ENCODE peak calls at places on chromosomes 3 and 15, in four cellular contexts. H, O, K and Q are unnamed samples.

GRCh38 chr3:122793568-122794416 is at the start of gene HSPBAP1:
- DNase-seq in H (peak; percentile 96), K (peak; percentile 93), O (peak; percentile 96), Q (peak; percentile 93)

GRCh38 chr15:51172190-51172589 is 77.5 kb upstream of the TNFAIP8L3 start:
- DNase-seq in O (no peak), H (no peak), K (no peak), Q (no peak)

GRCh38 chr3:56801597-56802410 is at the start of gene ARHGEF3:
- DNase-seq in O (peak; percentile 91), K (peak; percentile 89), H (peak; percentile 79), Q (peak; percentile 86)

GRCh38 chr15:42087926-42088800 is 6.2 kb downstream of the PLA2G4D start:
- DNase-seq in K (no peak), H (no peak), O (no peak), Q (no peak)

GRCh38 chr15:41124058-41124457 is 8.0 kb upstream of the INO80 start:
- DNase-seq in H (no peak), K (no peak), O (no peak), Q (no peak)

GRCh38 chr3:159640220-159640619 is 348.4 kb upstream of the IL12A start:
- DNase-seq in O (no peak), H (no peak), K (no peak), Q (no peak)

GRCh38 chr3:126510323-126510910 is 7.2 kb downstream of the UROC1 start:
- DNase-seq in K (no peak), H (no peak), O (no peak), Q (no peak)

GRCh38 chr3:191901746-191902145 is 440.8 kb downstream of the PYDC2 start:
- DNase-seq in O (no peak), H (no peak), K (no peak), Q (no peak)

GRCh38 chr15:37490707-37491106 is 390.4 kb upstream of the MEIS2 start:
- DNase-seq in H (no peak), O (no peak), K (no peak), Q (no peak)

GRCh38 chr3:43053291-43053690 is 52.6 kb downstream of the POMGNT2 start:
- DNase-seq in K (no peak), O (no peak), H (no peak), Q (no peak)

GRCh38 chr3:43043793-43044192 is 62.1 kb downstream of the POMGNT2 start:
- DNase-seq in O (no peak), K (no peak), H (no peak), Q (no peak)

GRCh38 chr3:43043071-43043766 is 62.7 kb downstream of the POMGNT2 start:
- DNase-seq in K (no peak), O (no peak), H (no peak), Q (no peak)

GRCh38 chr3:43046583-43046982 is 59.3 kb downstream of the POMGNT2 start:
- DNase-seq in K (no peak), H (no peak), O (no peak), Q (peak; percentile 6)

GRCh38 chr3:43048470-43048869 is 57.4 kb downstream of the POMGNT2 start:
- DNase-seq in K (no peak), H (no peak), O (no peak), Q (no peak)
- H3K9me3 ChIP-seq in K (no peaks in the 10 kb centered on the region), H (no peaks in the 10 kb centered on the region), O (peaks cover 24% of the 10 kb centered on the region), Q (peaks cover 21% of the 10 kb centered on the region)

GRCh38 chr3:188577539-188577938 is 423.6 kb downstream of the LPP start:
- DNase-seq in O (no peak), H (no peak), K (no peak), Q (no peak)
- H3K9me3 ChIP-seq in O (no peaks in the 10 kb centered on the region), H (no peaks in the 10 kb centered on the region), K (no peaks in the 10 kb centered on the region), Q (no peaks in the 10 kb centered on the region)

DNA sequence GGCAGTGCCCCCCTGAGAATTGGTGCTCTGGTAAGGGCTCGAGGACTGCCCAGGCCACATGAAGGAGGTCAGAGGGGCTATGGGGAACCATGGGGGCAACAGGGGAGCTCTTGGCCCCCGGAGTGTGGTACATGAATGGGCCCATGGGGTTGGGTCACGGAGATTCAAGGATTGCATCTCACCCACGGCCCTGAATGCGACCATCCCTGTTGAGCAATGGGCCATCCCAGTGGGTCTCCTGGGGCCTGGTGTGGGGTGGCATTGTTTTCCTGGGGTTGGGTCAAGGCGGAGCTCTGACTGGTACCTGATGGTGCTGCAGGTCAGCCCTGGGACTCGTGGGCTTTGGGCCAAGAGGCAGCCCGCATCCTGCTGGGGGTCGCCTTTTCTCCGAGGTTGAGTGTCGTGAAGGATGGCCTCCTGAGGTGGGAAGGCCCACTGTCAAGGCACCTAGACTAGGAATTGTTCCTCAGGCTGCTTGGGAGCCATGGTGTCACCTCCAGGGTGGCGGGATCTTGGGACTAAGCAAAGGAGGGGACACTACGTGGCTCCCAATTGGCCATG is 198.3 kb downstream of the UBE3A start:
- DNase-seq in K (no peak), O (no peak), H (no peak), Q (no peak)
- H3K9me3 ChIP-seq in K (no peaks in the 10 kb centered on the region), O (peaks cover 55% of the 10 kb centered on the region), H (no peaks in the 10 kb centered on the region), Q (no peaks in the 10 kb centered on the region)

DNA sequence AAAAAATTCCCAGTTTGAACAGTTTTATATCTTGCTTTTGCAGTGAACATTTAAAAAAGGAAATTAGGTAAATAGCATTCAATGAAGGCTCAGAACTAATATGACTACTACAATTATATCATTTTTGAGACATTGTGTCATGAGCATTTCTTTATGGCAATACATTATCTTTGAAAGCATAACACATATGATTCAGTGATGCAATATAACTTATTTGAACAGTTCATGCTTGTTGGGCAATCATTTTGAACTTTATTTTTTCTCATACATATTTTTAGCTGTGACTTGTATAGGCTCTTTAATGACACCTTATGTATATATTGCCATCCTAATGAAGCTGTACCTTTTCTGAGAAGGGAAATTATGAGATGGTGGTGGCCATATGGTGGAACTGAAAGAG is 828.6 kb upstream of the NR2F2 start:
- DNase-seq in O (no peak), K (no peak), H (no peak), Q (no peak)
- H3K9me3 ChIP-seq in O (no peaks in the 10 kb centered on the region), K (no peaks in the 10 kb centered on the region), H (no peaks in the 10 kb centered on the region), Q (no peaks in the 10 kb centered on the region)

GRCh38 chr15:99978426-99978825 is 245.2 kb upstream of the LYSMD4 start:
- DNase-seq in O (peak; percentile 59), H (no peak), K (no peak), Q (no peak)
- H3K9me3 ChIP-seq in O (no peaks in the 10 kb centered on the region), H (no peaks in the 10 kb centered on the region), K (no peaks in the 10 kb centered on the region), Q (no peaks in the 10 kb centered on the region)